ENCODE peak calls at places on chromosome 21, in seven cellular contexts. One of them, this sample, is unnamed.

GRCh38 chr21:35381743-35382310 is 332.7 kb upstream of the RUNX1 start:
- DNase-seq in uterus: no peak
- DNase-seq in heart right ventricle: no peak
- DNase-seq in DMS153: peak
- DNase-seq in coronary artery: no peak
- DNase-seq in activated CD4-positive, alpha-beta T cell treated with anti-CD3 and anti-CD28 coated beads, Interleukin-2, amount 50 U/mL, for 1 hour: no peak
- DNase-seq in GM03348: no peak
- DNase-seq in this sample: no peak

GRCh38 chr21:44455524-44456206 is 355 bp downstream of the LRRC3 start:
- DNase-seq in uterus: no peak
- DNase-seq in heart right ventricle: no peak
- DNase-seq in DMS153: peak
- DNase-seq in coronary artery: no peak
- DNase-seq in activated CD4-positive, alpha-beta T cell treated with anti-CD3 and anti-CD28 coated beads, Interleukin-2, amount 50 U/mL, for 1 hour: peak
- DNase-seq in GM03348: peak
- DNase-seq in this sample: peak

GRCh38 chr21:16572032-16572431 is 842.2 kb downstream of the USP25 start:
- DNase-seq in uterus: no peak
- DNase-seq in heart right ventricle: no peak
- DNase-seq in DMS153: no peak
- DNase-seq in coronary artery: no peak
- DNase-seq in activated CD4-positive, alpha-beta T cell treated with anti-CD3 and anti-CD28 coated beads, Interleukin-2, amount 50 U/mL, for 1 hour: no peak
- DNase-seq in GM03348: no peak
- DNase-seq in this sample: no peak

GRCh38 chr21:45304161-45304830 is 16.6 kb upstream of the POFUT2 start:
- DNase-seq in uterus: peak
- DNase-seq in heart right ventricle: no peak
- DNase-seq in DMS153: no peak
- DNase-seq in coronary artery: no peak
- DNase-seq in activated CD4-positive, alpha-beta T cell treated with anti-CD3 and anti-CD28 coated beads, Interleukin-2, amount 50 U/mL, for 1 hour: no peak
- DNase-seq in GM03348: no peak
- DNase-seq in this sample: no peak

GRCh38 chr21:36663033-36663855 is 35.7 kb upstream of the SIM2 start:
- DNase-seq in uterus: no peak
- DNase-seq in heart right ventricle: no peak
- DNase-seq in DMS153: no peak
- DNase-seq in coronary artery: no peak
- DNase-seq in activated CD4-positive, alpha-beta T cell treated with anti-CD3 and anti-CD28 coated beads, Interleukin-2, amount 50 U/mL, for 1 hour: no peak
- DNase-seq in GM03348: peak
- DNase-seq in this sample: no peak

GRCh38 chr21:39730418-39731107 is 14.4 kb upstream of the IGSF5 start:
- DNase-seq in uterus: no peak
- DNase-seq in heart right ventricle: no peak
- DNase-seq in DMS153: no peak
- DNase-seq in coronary artery: no peak
- DNase-seq in activated CD4-positive, alpha-beta T cell treated with anti-CD3 and anti-CD28 coated beads, Interleukin-2, amount 50 U/mL, for 1 hour: no peak
- DNase-seq in GM03348: no peak
- DNase-seq in this sample: peak

GRCh38 chr21:36004441-36004840 is 55.9 kb downstream of the SETD4 start:
- DNase-seq in uterus: no peak
- DNase-seq in heart right ventricle: no peak
- DNase-seq in DMS153: no peak
- DNase-seq in coronary artery: no peak
- DNase-seq in activated CD4-positive, alpha-beta T cell treated with anti-CD3 and anti-CD28 coated beads, Interleukin-2, amount 50 U/mL, for 1 hour: no peak
- DNase-seq in GM03348: peak
- DNase-seq in this sample: no peak

GRCh38 chr21:35352066-35352770 is 303.1 kb upstream of the RUNX1 start:
- DNase-seq in uterus: no peak
- DNase-seq in heart right ventricle: no peak
- DNase-seq in DMS153: no peak
- DNase-seq in coronary artery: no peak
- DNase-seq in activated CD4-positive, alpha-beta T cell treated with anti-CD3 and anti-CD28 coated beads, Interleukin-2, amount 50 U/mL, for 1 hour: no peak
- DNase-seq in GM03348: peak
- DNase-seq in this sample: no peak

GRCh38 chr21:46621457-46622182 is 13.9 kb upstream of the PRMT2 start:
- DNase-seq in uterus: no peak
- DNase-seq in heart right ventricle: no peak
- DNase-seq in DMS153: no peak
- DNase-seq in coronary artery: no peak
- DNase-seq in activated CD4-positive, alpha-beta T cell treated with anti-CD3 and anti-CD28 coated beads, Interleukin-2, amount 50 U/mL, for 1 hour: no peak
- DNase-seq in GM03348: no peak
- DNase-seq in this sample: no peak

GRCh38 chr21:43188712-43189151 is 19.9 kb downstream of the CRYAA start:
- DNase-seq in uterus: peak
- DNase-seq in heart right ventricle: no peak
- DNase-seq in DMS153: no peak
- DNase-seq in coronary artery: peak
- DNase-seq in activated CD4-positive, alpha-beta T cell treated with anti-CD3 and anti-CD28 coated beads, Interleukin-2, amount 50 U/mL, for 1 hour: no peak
- DNase-seq in GM03348: no peak
- DNase-seq in this sample: no peak

GRCh38 chr21:42684109-42684916 is 30.9 kb downstream of the PDE9A start:
- DNase-seq in uterus: no peak
- DNase-seq in heart right ventricle: no peak
- DNase-seq in DMS153: no peak
- DNase-seq in coronary artery: no peak
- DNase-seq in activated CD4-positive, alpha-beta T cell treated with anti-CD3 and anti-CD28 coated beads, Interleukin-2, amount 50 U/mL, for 1 hour: peak
- DNase-seq in GM03348: no peak
- DNase-seq in this sample: no peak

GRCh38 chr21:37562920-37563640 is 196.5 kb downstream of the DYRK1A start:
- DNase-seq in uterus: no peak
- DNase-seq in heart right ventricle: peak
- DNase-seq in DMS153: peak
- DNase-seq in coronary artery: no peak
- DNase-seq in activated CD4-positive, alpha-beta T cell treated with anti-CD3 and anti-CD28 coated beads, Interleukin-2, amount 50 U/mL, for 1 hour: no peak
- DNase-seq in GM03348: no peak
- DNase-seq in this sample: peak

This sample was measured in DMS79 treated with DMSO at 0.1 percent for 48 hours.